ENCODE peak calls at places on chromosomes 5 and 9, in eight cellular contexts. One of them, this sample, is unnamed.

GRCh38 chr5:176406436-176407052 is 9.8 kb downstream of the CLTB start:
- DNase-seq in stomach: no peak
- DNase-seq in uterus: no peak
- DNase-seq in GM12864: no peak
- DNase-seq in IMR-90: no peak
- DNase-seq in mesendoderm: no peak
- DNase-seq in tibial artery: peak; percentile 19
- DNase-seq in left lung: no peak
- DNase-seq in this sample: no peak

GRCh38 chr9:129886226-129887174 is 51.2 kb downstream of the USP20 start:
- DNase-seq in GM12864: no peak
- DNase-seq in tibial artery: no peak
- DNase-seq in stomach: no peak
- DNase-seq in left lung: no peak
- DNase-seq in uterus: no peak
- DNase-seq in IMR-90: no peak
- DNase-seq in mesendoderm: no peak
- DNase-seq in this sample: no peak

GRCh38 chr5:158701406-158702177 is 398.1 kb downstream of the EBF1 start:
- DNase-seq in left lung: no peak
- DNase-seq in mesendoderm: no peak
- DNase-seq in stomach: no peak
- DNase-seq in IMR-90: no peak
- DNase-seq in GM12864: no peak
- DNase-seq in uterus: no peak
- DNase-seq in tibial artery: peak; percentile 87
- DNase-seq in this sample: no peak

GRCh38 chr5:106940986-106941385 is 729.8 kb downstream of the EFNA5 start:
- DNase-seq in GM12864: no peak
- DNase-seq in mesendoderm: no peak
- DNase-seq in left lung: no peak
- DNase-seq in IMR-90: no peak
- DNase-seq in stomach: peak; percentile 73
- DNase-seq in tibial artery: no peak
- DNase-seq in uterus: no peak
- DNase-seq in this sample: no peak

GRCh38 chr5:35443803-35444595 is 173.7 kb upstream of the SPEF2 start:
- DNase-seq in IMR-90: no peak
- DNase-seq in left lung: no peak
- DNase-seq in GM12864: no peak
- DNase-seq in mesendoderm: peak; percentile 18
- DNase-seq in tibial artery: no peak
- DNase-seq in uterus: no peak
- DNase-seq in stomach: peak; percentile 34
- DNase-seq in this sample: no peak

GRCh38 chr5:8633259-8633658 is 764.3 kb downstream of the MTRR start:
- DNase-seq in mesendoderm: no peak
- DNase-seq in stomach: no peak
- DNase-seq in IMR-90: no peak
- DNase-seq in GM12864: no peak
- DNase-seq in tibial artery: no peak
- DNase-seq in uterus: no peak
- DNase-seq in left lung: no peak
- DNase-seq in this sample: no peak

GRCh38 chr5:18114161-18114802 is 480.0 kb downstream of the TAF11L14 start:
- DNase-seq in GM12864: no peak
- DNase-seq in left lung: no peak
- DNase-seq in stomach: no peak
- DNase-seq in mesendoderm: peak; percentile 26
- DNase-seq in uterus: no peak
- DNase-seq in tibial artery: no peak
- DNase-seq in IMR-90: no peak
- DNase-seq in this sample: no peak

GRCh38 chr5:128378196-128378595 is 159.8 kb downstream of the FBN2 start:
- DNase-seq in mesendoderm: no peak
- DNase-seq in uterus: no peak
- DNase-seq in GM12864: no peak
- DNase-seq in left lung: no peak
- DNase-seq in IMR-90: peak; percentile 28
- DNase-seq in stomach: no peak
- DNase-seq in tibial artery: no peak
- DNase-seq in this sample: no peak

GRCh38 chr9:4857163-4857562 is 64.4 kb downstream of the RCL1 start:
- DNase-seq in left lung: no peak
- DNase-seq in stomach: no peak
- DNase-seq in mesendoderm: no peak
- DNase-seq in uterus: no peak
- DNase-seq in GM12864: no peak
- DNase-seq in IMR-90: no peak
- DNase-seq in tibial artery: no peak
- DNase-seq in this sample: no peak

GRCh38 chr9:4850611-4851010 is 57.9 kb downstream of the RCL1 start:
- DNase-seq in mesendoderm: peak; percentile 11
- DNase-seq in GM12864: no peak
- DNase-seq in tibial artery: peak; percentile 78
- DNase-seq in IMR-90: no peak
- DNase-seq in uterus: no peak
- DNase-seq in stomach: no peak
- DNase-seq in left lung: peak; percentile 85
- DNase-seq in this sample: no peak

GRCh38 chr9:4852419-4852818 is 59.7 kb downstream of the RCL1 start:
- DNase-seq in GM12864: no peak
- DNase-seq in tibial artery: no peak
- DNase-seq in stomach: no peak
- DNase-seq in IMR-90: no peak
- DNase-seq in left lung: no peak
- DNase-seq in uterus: no peak
- DNase-seq in mesendoderm: no peak
- DNase-seq in this sample: no peak

GRCh38 chr9:4855861-4856260 is 63.1 kb downstream of the RCL1 start:
- DNase-seq in mesendoderm: no peak
- DNase-seq in GM12864: no peak
- DNase-seq in uterus: no peak
- DNase-seq in tibial artery: peak; percentile 85
- DNase-seq in left lung: no peak
- DNase-seq in stomach: no peak
- DNase-seq in IMR-90: peak; percentile 78
- DNase-seq in this sample: no peak

GRCh38 chr9:4854191-4854590 is 61.4 kb downstream of the RCL1 start:
- DNase-seq in stomach: no peak
- DNase-seq in uterus: no peak
- DNase-seq in tibial artery: no peak
- DNase-seq in GM12864: no peak
- DNase-seq in mesendoderm: no peak
- DNase-seq in left lung: no peak
- DNase-seq in IMR-90: no peak
- DNase-seq in this sample: no peak
- H3K4me3 ChIP-seq in stomach: no peak overlapping the region
- H3K4me3 ChIP-seq in uterus: no peak overlapping the region
- H3K4me3 ChIP-seq in tibial artery: no peak overlapping the region
- H3K4me3 ChIP-seq in GM12864: no peak overlapping the region
- H3K4me3 ChIP-seq in mesendoderm: no peak overlapping the region
- H3K4me3 ChIP-seq in left lung: no peak overlapping the region
- H3K4me3 ChIP-seq in IMR-90: no peak overlapping the region
- H3K4me3 ChIP-seq in this sample: no peak overlapping the region

GRCh38 chr5:72015103-72015548 is 92.1 kb upstream of the MAP1B start:
- DNase-seq in mesendoderm: no peak
- DNase-seq in GM12864: no peak
- DNase-seq in IMR-90: peak; percentile 56
- DNase-seq in uterus: no peak
- DNase-seq in stomach: no peak
- DNase-seq in tibial artery: no peak
- DNase-seq in left lung: no peak
- DNase-seq in this sample: peak; percentile 58
- H3K4me3 ChIP-seq in mesendoderm: no peak overlapping the region
- H3K4me3 ChIP-seq in GM12864: no peak overlapping the region
- H3K4me3 ChIP-seq in IMR-90: no peak overlapping the region
- H3K4me3 ChIP-seq in uterus: no peak overlapping the region
- H3K4me3 ChIP-seq in stomach: no peak overlapping the region
- H3K4me3 ChIP-seq in tibial artery: no peak overlapping the region
- H3K4me3 ChIP-seq in left lung: no peak overlapping the region
- H3K4me3 ChIP-seq in this sample: no peak overlapping the region

DNA sequence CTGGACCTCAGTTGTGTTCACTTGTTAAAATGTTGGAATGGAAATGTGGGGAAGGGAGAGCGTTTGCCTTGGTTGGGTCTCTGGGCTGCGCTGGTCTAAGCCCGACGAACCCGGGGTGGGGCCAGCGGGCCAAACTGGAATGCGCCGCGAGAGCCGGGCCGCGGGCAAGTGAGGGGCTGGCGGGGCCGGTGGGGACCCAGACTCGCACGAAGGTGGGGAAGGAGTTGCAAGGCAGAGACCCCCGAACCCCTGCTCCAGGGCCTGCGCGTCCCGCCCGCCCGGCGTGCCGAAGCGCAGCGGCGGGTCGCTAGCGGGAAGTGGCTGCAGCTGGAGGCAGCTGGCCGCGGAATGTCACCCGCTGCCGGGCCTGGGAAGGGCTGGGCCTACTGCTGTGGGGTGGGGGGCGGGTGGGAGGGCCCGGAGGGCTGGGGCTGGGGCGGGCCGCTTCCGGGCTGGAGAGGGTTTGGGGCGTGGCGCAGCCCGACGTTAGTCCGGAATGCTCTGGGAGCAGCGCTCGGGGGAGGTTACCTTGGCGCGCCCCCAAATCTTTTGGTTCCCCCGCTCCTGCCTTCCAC is 84.8 kb downstream of the DAB2IP start:
- DNase-seq in uterus: peak; percentile 89
- DNase-seq in IMR-90: peak; percentile 25
- DNase-seq in GM12864: no peak
- DNase-seq in left lung: peak; percentile 90
- DNase-seq in tibial artery: peak; percentile 92
- DNase-seq in mesendoderm: peak; percentile 86
- DNase-seq in stomach: peak; percentile 82
- DNase-seq in this sample: no peak
- H3K4me3 ChIP-seq in uterus: peak overlapping the region; percentile 37
- H3K4me3 ChIP-seq in IMR-90: peak overlapping the region; percentile 8
- H3K4me3 ChIP-seq in GM12864: no peak overlapping the region
- H3K4me3 ChIP-seq in left lung: peak overlapping the region; percentile 44
- H3K4me3 ChIP-seq in tibial artery: peak overlapping the region; percentile 52
- H3K4me3 ChIP-seq in mesendoderm: peak overlapping the region; percentile 55
- H3K4me3 ChIP-seq in stomach: peak overlapping the region; percentile 47
- H3K4me3 ChIP-seq in this sample: peak overlapping the region; percentile 18

GRCh38 chr9:131347376-131348020 is 46.4 kb upstream of the PRRC2B start:
- DNase-seq in mesendoderm: no peak
- DNase-seq in stomach: no peak
- DNase-seq in tibial artery: peak; percentile 39
- DNase-seq in GM12864: no peak
- DNase-seq in uterus: no peak
- DNase-seq in IMR-90: no peak
- DNase-seq in left lung: no peak
- DNase-seq in this sample: no peak

GRCh38 chr9:131349522-131349880 is 44.4 kb upstream of the PRRC2B start:
- DNase-seq in GM12864: no peak
- DNase-seq in left lung: no peak
- DNase-seq in tibial artery: no peak
- DNase-seq in uterus: no peak
- DNase-seq in stomach: no peak
- DNase-seq in mesendoderm: no peak
- DNase-seq in IMR-90: no peak
- DNase-seq in this sample: no peak

GRCh38 chr9:131348631-131349521 is 45.0 kb upstream of the PRRC2B start:
- DNase-seq in mesendoderm: peak; percentile 46
- DNase-seq in IMR-90: no peak
- DNase-seq in GM12864: no peak
- DNase-seq in stomach: no peak
- DNase-seq in left lung: no peak
- DNase-seq in uterus: no peak
- DNase-seq in tibial artery: no peak
- DNase-seq in this sample: no peak

GRCh38 chr9:131346559-131346958 is 47.3 kb upstream of the PRRC2B start:
- DNase-seq in stomach: no peak
- DNase-seq in uterus: no peak
- DNase-seq in mesendoderm: no peak
- DNase-seq in left lung: no peak
- DNase-seq in GM12864: no peak
- DNase-seq in IMR-90: no peak
- DNase-seq in tibial artery: no peak
- DNase-seq in this sample: no peak

DNA sequence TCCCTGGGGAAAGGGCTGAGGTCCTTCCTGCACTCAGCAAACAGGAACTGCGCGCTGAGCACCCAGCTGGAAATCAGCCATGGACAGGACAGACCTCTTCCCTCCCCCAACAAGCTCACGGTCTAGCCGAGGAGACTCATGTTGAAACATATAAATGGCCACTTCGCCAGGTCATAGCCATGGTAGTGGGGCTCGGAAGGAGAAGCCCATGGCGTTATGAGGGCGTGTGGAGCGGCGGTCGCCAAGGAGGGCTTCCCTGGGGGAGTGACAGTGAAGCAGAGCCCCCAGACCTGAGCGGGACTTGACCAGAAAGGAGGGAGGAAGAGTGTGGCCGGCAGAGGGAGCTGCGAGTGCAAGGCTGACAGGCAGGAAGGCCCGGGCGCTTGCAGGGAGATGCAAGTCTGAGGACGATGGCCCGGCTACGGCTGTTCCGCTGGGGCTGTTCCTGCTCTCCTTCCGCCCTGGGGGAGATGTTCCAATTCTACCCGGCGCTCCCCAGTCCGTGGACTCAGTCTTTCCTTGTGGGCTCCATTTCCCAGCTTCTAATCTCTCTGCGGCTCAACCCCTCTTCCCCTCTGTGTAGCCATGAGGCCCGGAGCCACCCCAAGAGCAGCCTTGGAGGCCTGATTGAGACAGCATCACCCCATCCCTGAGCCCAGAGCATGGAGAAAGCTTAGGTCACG is 43.9 kb upstream of the PRRC2B start:
- DNase-seq in tibial artery: peak; percentile 90
- DNase-seq in mesendoderm: peak; percentile 93
- DNase-seq in stomach: peak; percentile 93
- DNase-seq in left lung: peak; percentile 96
- DNase-seq in GM12864: peak; percentile 43
- DNase-seq in IMR-90: peak; percentile 77
- DNase-seq in uterus: peak; percentile 85
- DNase-seq in this sample: peak; percentile 85
- H3K4me3 ChIP-seq in tibial artery: no peak overlapping the region
- H3K4me3 ChIP-seq in mesendoderm: no peak overlapping the region
- H3K4me3 ChIP-seq in stomach: peak overlapping the region; percentile 5
- H3K4me3 ChIP-seq in left lung: no peak overlapping the region
- H3K4me3 ChIP-seq in GM12864: no peak overlapping the region
- H3K4me3 ChIP-seq in IMR-90: peak overlapping the region; percentile 23
- H3K4me3 ChIP-seq in uterus: no peak overlapping the region
- H3K4me3 ChIP-seq in this sample: no peak overlapping the region

DNA sequence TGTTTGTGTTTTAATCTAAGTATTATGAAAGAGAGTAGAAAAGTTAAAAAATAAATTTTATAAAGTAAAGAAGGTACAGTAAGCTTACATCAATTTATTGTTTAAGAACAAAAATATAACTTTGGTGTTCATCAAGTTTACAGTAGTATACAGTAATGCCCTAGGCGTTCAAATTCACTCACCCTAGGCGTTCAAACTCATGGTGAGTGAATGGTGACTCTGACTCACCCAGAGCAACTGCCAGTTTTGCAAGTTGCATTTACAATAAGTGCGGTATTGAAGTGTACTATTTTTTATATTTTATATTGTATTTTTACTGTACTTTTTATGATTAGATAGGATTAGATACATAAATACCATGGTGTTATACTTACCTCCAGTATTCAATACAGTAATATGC is 421.3 kb downstream of the CDH12 start:
- DNase-seq in uterus: no peak
- DNase-seq in tibial artery: no peak
- DNase-seq in GM12864: no peak
- DNase-seq in left lung: no peak
- DNase-seq in IMR-90: no peak
- DNase-seq in mesendoderm: no peak
- DNase-seq in stomach: no peak
- DNase-seq in this sample: no peak
- H3K4me3 ChIP-seq in uterus: no peak overlapping the region
- H3K4me3 ChIP-seq in tibial artery: no peak overlapping the region
- H3K4me3 ChIP-seq in GM12864: no peak overlapping the region
- H3K4me3 ChIP-seq in left lung: no peak overlapping the region
- H3K4me3 ChIP-seq in IMR-90: no peak overlapping the region
- H3K4me3 ChIP-seq in mesendoderm: no peak overlapping the region
- H3K4me3 ChIP-seq in stomach: no peak overlapping the region
- H3K4me3 ChIP-seq in this sample: no peak overlapping the region